ENCODE peak calls at places on chromosomes 6 and 20, in nine cellular contexts. N is kidney glomerular epithelial cell, O is hypothalamus, D is coronary artery, Y is mesothelial cell of epicardium, W is NCI-H1930, G is AG20443, P is HT-29, E is breast epithelium. T is an unnamed sample.

GRCh38 chr6:97663252-97663651 is 380.2 kb upstream of the MMS22L start:
- DNase-seq in N (no peak), O (no peak), D (no peak), Y (no peak), W (no peak), G (no peak), P (no peak), E (no peak), T (no peak)

GRCh38 chr6:56292505-56293181 is 45.3 kb upstream of the COL21A1 start:
- DNase-seq in N (peak), O (no peak), D (no peak), Y (no peak), W (peak), G (peak), P (peak), E (no peak), T (peak)

GRCh38 chr20:5001174-5002076 is at the start of gene SLC23A2:
- DNase-seq in N (no peak), O (peak), D (no peak), Y (peak), W (peak), G (peak), P (no peak), E (no peak), T (no peak)

GRCh38 chr20:53941680-53942079 is 128.7 kb downstream of the BCAS1 start:
- DNase-seq in N (no peak), O (no peak), D (no peak), Y (no peak), W (no peak), G (no peak), P (no peak), E (no peak), T (no peak)

GRCh38 chr6:158560787-158561246 is 926 bp downstream of the TMEM181 start:
- DNase-seq in N (peak), O (no peak), D (peak), Y (peak), W (no peak), G (peak), P (peak), E (no peak), T (no peak)

GRCh38 chr6:14544689-14545088 is 427.1 kb downstream of the CD83 start:
- DNase-seq in N (no peak), O (no peak), D (no peak), Y (no peak), W (peak), G (no peak), P (no peak), E (no peak), T (no peak)

GRCh38 chr20:21102252-21102609 is 3.9 kb downstream of the LINC00237 start:
- DNase-seq in N (no peak), O (peak), D (no peak), Y (no peak), W (no peak), G (no peak), P (no peak), E (no peak), T (no peak)

GRCh38 chr6:105726902-105727655 is 324.2 kb upstream of the PREP start:
- DNase-seq in N (no peak), O (no peak), D (no peak), Y (no peak), W (no peak), G (no peak), P (no peak), E (no peak), T (no peak)

GRCh38 chr6:150165020-150165702 is 22.3 kb downstream of the PPP1R14C start:
- DNase-seq in N (no peak), O (no peak), D (no peak), Y (no peak), W (no peak), G (no peak), P (no peak), E (no peak), T (no peak)

GRCh38 chr20:50982372-50982771 is 23.8 kb downstream of the MOCS3 start:
- DNase-seq in N (no peak), O (no peak), D (no peak), Y (no peak), W (no peak), G (peak), P (peak), E (peak), T (no peak)

GRCh38 chr6:4950849-4951533 is 52.8 kb downstream of the RPP40 start:
- DNase-seq in N (no peak), O (no peak), D (peak), Y (peak), W (no peak), G (no peak), P (peak), E (no peak), T (no peak)

GRCh38 chr6:125307150-125307838 is 5.5 kb upstream of the HDDC2 start:
- DNase-seq in N (no peak), O (no peak), D (no peak), Y (no peak), W (no peak), G (peak), P (peak), E (no peak), T (no peak)

GRCh38 chr20:60478533-60478932 is 520.3 kb downstream of the CDH26 start:
- DNase-seq in N (no peak), O (no peak), D (no peak), Y (no peak), W (no peak), G (no peak), P (no peak), E (no peak), T (no peak)

GRCh38 chr6:5422321-5422915 is 161.1 kb downstream of the FARS2 start:
- DNase-seq in N (no peak), O (no peak), D (no peak), Y (no peak), W (no peak), G (peak), P (peak), E (no peak), T (no peak)

GRCh38 chr6:127518212-127518709 is 874 bp downstream of the MTCL3 start:
- DNase-seq in N (peak), O (peak), D (no peak), Y (no peak), W (peak), G (no peak), P (no peak), E (no peak), T (no peak)

GRCh38 chr6:15754035-15754705 is 91.3 kb upstream of the DTNBP1 start:
- DNase-seq in N (peak), O (no peak), D (no peak), Y (no peak), W (no peak), G (peak), P (no peak), E (no peak), T (no peak)

GRCh38 chr20:48461351-48461750 is 366.4 kb downstream of the PREX1 start:
- DNase-seq in N (no peak), O (no peak), D (no peak), Y (no peak), W (no peak), G (no peak), P (no peak), E (peak), T (no peak)

GRCh38 chr20:4673371-4674001 is 48.2 kb upstream of the PRND start:
- DNase-seq in N (no peak), O (no peak), D (no peak), Y (no peak), W (no peak), G (no peak), P (no peak), E (no peak), T (no peak)

GRCh38 chr6:137958809-137959565 is 91.9 kb downstream of the TNFAIP3 start:
- DNase-seq in N (no peak), O (no peak), D (no peak), Y (no peak), W (no peak), G (no peak), P (no peak), E (no peak), T (no peak)

GRCh38 chr6:34305982-34306702 is 57.3 kb upstream of the SMIM29 start:
- DNase-seq in N (no peak), O (no peak), D (no peak), Y (no peak), W (no peak), G (peak), P (no peak), E (no peak), T (no peak)

GRCh38 chr6:136551103-136551502 is 881 bp upstream of the MAP7 start:
- DNase-seq in N (peak), O (no peak), D (no peak), Y (no peak), W (no peak), G (no peak), P (peak), E (no peak), T (no peak)

GRCh38 chr20:62617711-62618483 is 24.4 kb upstream of the SLCO4A1 start:
- DNase-seq in N (no peak), O (no peak), D (no peak), Y (no peak), W (no peak), G (no peak), P (peak), E (no peak), T (no peak)

GRCh38 chr6:2034256-2034655 is 211.1 kb downstream of the GMDS start:
- DNase-seq in N (no peak), O (no peak), D (no peak), Y (no peak), W (no peak), G (no peak), P (no peak), E (no peak), T (no peak)

GRCh38 chr6:6832439-6832838 is 243.9 kb downstream of the LY86 start:
- DNase-seq in N (no peak), O (no peak), D (no peak), Y (no peak), W (no peak), G (no peak), P (no peak), E (no peak), T (no peak)

GRCh38 chr6:53250137-53250760 is 98.5 kb downstream of the ELOVL5 start:
- DNase-seq in N (peak), O (no peak), D (no peak), Y (no peak), W (no peak), G (peak), P (no peak), E (no peak), T (no peak)

GRCh38 chr6:152127429-152128165 is 320.1 kb downstream of the ESR1 start:
- DNase-seq in N (no peak), O (no peak), D (no peak), Y (no peak), W (no peak), G (no peak), P (no peak), E (no peak), T (no peak)

GRCh38 chr6:71082033-71082620 is 125.3 kb upstream of the B3GAT2 start:
- DNase-seq in N (no peak), O (no peak), D (no peak), Y (no peak), W (no peak), G (peak), P (no peak), E (no peak), T (no peak)

GRCh38 chr6:47105469-47106188 is 63.5 kb upstream of the ADGRF1 start:
- DNase-seq in N (no peak), O (no peak), D (no peak), Y (no peak), W (no peak), G (no peak), P (no peak), E (no peak), T (no peak)

GRCh38 chr6:38713812-38714211 is 1.3 kb upstream of the DNAH8 start:
- DNase-seq in N (no peak), O (no peak), D (no peak), Y (no peak), W (no peak), G (no peak), P (no peak), E (no peak), T (no peak)

GRCh38 chr6:44224154-44224977 is 971 bp downstream of the SLC29A1 start:
- DNase-seq in N (no peak), O (no peak), D (no peak), Y (no peak), W (no peak), G (no peak), P (peak), E (no peak), T (no peak)

GRCh38 chr6:36349240-36349639 is 12.6 kb upstream of the BNIP5 start:
- DNase-seq in N (no peak), O (no peak), D (no peak), Y (no peak), W (no peak), G (no peak), P (peak), E (no peak), T (peak)

T was measured in NCI-H2081 treated with DMSO at 0.1 percent for 48 hours.